ENCODE peak calls at places on chromosomes 11 and 22, in five cellular contexts. R is activated naive CD4-positive, alpha-beta T cell treated with anti-CD3 and anti-CD28 coated beads, Interleukin-2, amount 50 U/mL, for 16 hours; B is right cardiac atrium; Q is T-helper 2 cell treated with Interferon-gamma antibody and Interleukin-4, amounts not matched to agents 5 μg/mL and 100 μg/mL, for 36 hours; S is C1 segment of cervical spinal cord. V is an unnamed sample.

GRCh38 chr11:15223318-15223717 is 108.6 kb downstream of the INSC start:
- DNase-seq in R (no peak), B (no peak), Q (no peak), S (no peak), V (no peak)

GRCh38 chr11:63838150-63838681 is 694 bp upstream of the MARK2 start:
- DNase-seq in R (no peak), B (peak; percentile 74), Q (no peak), S (no peak), V (no peak)

GRCh38 chr11:60844870-60845221 is 2.9 kb downstream of the CCDC86 start:
- DNase-seq in R (no peak), B (no peak), Q (no peak), S (no peak), V (no peak)

GRCh38 chr11:127640822-127641485 is 640.4 kb upstream of the KIRREL3 start:
- DNase-seq in R (no peak), B (no peak), Q (no peak), S (no peak), V (no peak)

GRCh38 chr11:80855975-80856524 is 1415.2 kb upstream of the TENM4 start:
- DNase-seq in R (no peak), B (no peak), Q (no peak), S (no peak), V (no peak)

GRCh38 chr22:28410050-28410816 is 269.4 kb downstream of the TTC28 start:
- DNase-seq in R (no peak), B (no peak), Q (no peak), S (no peak), V (no peak)

GRCh38 chr11:132177106-132177505 is 806.7 kb downstream of the NTM start:
- DNase-seq in R (no peak), B (no peak), Q (no peak), S (no peak), V (no peak)

GRCh38 chr11:128929991-128930390 is 12.7 kb downstream of the TP53AIP1 start:
- DNase-seq in R (no peak), B (no peak), Q (no peak), S (no peak), V (no peak)

GRCh38 chr22:41021039-41021654 is 70.0 kb downstream of the RBX1 start:
- DNase-seq in R (no peak), B (no peak), Q (no peak), S (peak; percentile 4), V (peak; percentile 45)

GRCh38 chr11:11068113-11068512 is 210.3 kb upstream of the ZBED5 start:
- DNase-seq in R (no peak), B (no peak), Q (no peak), S (no peak), V (no peak)

GRCh38 chr22:24107668-24108067 is 73.6 kb upstream of the SUSD2 start:
- DNase-seq in R (no peak), B (peak; percentile 93), Q (no peak), S (peak; percentile 60), V (no peak)